ENCODE peak calls at places on chromosome 1, in four cellular contexts. X is H9, O is Caco-2, I is NCI-H460. F is an unnamed sample.

GRCh38 chr1:25694167-25694566 is 77.6 kb downstream of the MAN1C1 start:
- DNase-seq in O (no peak), X (peak), I (no peak), F (no peak)

GRCh38 chr1:117638141-117638540 is 32.3 kb downstream of the TENT5C start:
- DNase-seq in O (no peak), I (no peak), X (no peak), F (no peak)

GRCh38 chr1:109791495-109792040 is 27.8 kb upstream of the EPS8L3 start:
- DNase-seq in I (no peak), O (no peak), X (peak), F (no peak)

GRCh38 chr1:178337091-178337726 is 159.6 kb downstream of the CLEC20A start:
- DNase-seq in I (no peak), X (no peak), O (no peak), F (no peak)

GRCh38 chr1:89989791-89990190 is 5.1 kb upstream of the ZNF326 start:
- DNase-seq in O (peak), I (no peak), X (no peak), F (no peak)

GRCh38 chr1:13863701-13864100 is 163.7 kb downstream of the PRDM2 start:
- DNase-seq in I (no peak), X (no peak), O (no peak), F (no peak)

GRCh38 chr1:32122141-32122540 is 14.3 kb downstream of the KPNA6 start:
- DNase-seq in O (no peak), X (no peak), I (no peak), F (no peak)

GRCh38 chr1:94947453-94947852 is 20.5 kb upstream of the CNN3 start:
- DNase-seq in I (no peak), X (no peak), O (no peak), F (no peak)

GRCh38 chr1:88979749-88980116 is 12.7 kb downstream of the KYAT3 start:
- DNase-seq in X (no peak), I (no peak), O (no peak), F (no peak)

GRCh38 chr1:205500240-205501218 is 3.9 kb upstream of the CDK18 start:
- DNase-seq in O (no peak), X (no peak), I (no peak), F (no peak)

GRCh38 chr1:20521960-20522861 is 14.3 kb upstream of the MUL1 start:
- DNase-seq in O (peak), I (peak), X (peak), F (peak)

GRCh38 chr1:31764307-31765040 is at the start of gene ADGRB2:
- DNase-seq in X (peak), I (no peak), O (peak), F (no peak)

GRCh38 chr1:192844360-192844759 is 35.5 kb downstream of the RGS2 start:
- DNase-seq in I (no peak), O (no peak), X (no peak), F (no peak)

GRCh38 chr1:203638914-203639313 is 12.3 kb downstream of the ATP2B4 start:
- DNase-seq in I (no peak), X (no peak), O (no peak), F (no peak)

GRCh38 chr1:39990428-39990827 is 35.5 kb downstream of the MFSD2A start:
- DNase-seq in I (no peak), O (no peak), X (no peak), F (no peak)

GRCh38 chr1:1371354-1371740 is 3.7 kb downstream of the AURKAIP1 start:
- DNase-seq in I (no peak), O (no peak), X (no peak), F (no peak)

GRCh38 chr1:24909388-24909898 is 20.6 kb downstream of the RUNX3 start:
- DNase-seq in X (peak), O (peak), I (peak), F (no peak)

GRCh38 chr1:147626304-147626703 is 44.0 kb downstream of the ACP6 start:
- DNase-seq in I (no peak), X (no peak), O (no peak), F (no peak)

GRCh38 chr1:38500891-38501290 is 358.7 kb downstream of the RRAGC start:
- DNase-seq in O (no peak), I (no peak), X (no peak), F (no peak)

GRCh38 chr1:240092301-240093119 is 827 bp downstream of the FMN2 start:
- DNase-seq in I (peak), X (peak), O (peak), F (no peak)

GRCh38 chr1:111812306-111812705 is 56.6 kb downstream of the DDX20 start:
- DNase-seq in O (no peak), X (no peak), I (no peak), F (no peak)

GRCh38 chr1:1093610-1093943 is 19.5 kb upstream of the RNF223 start:
- DNase-seq in O (no peak), X (no peak), I (no peak), F (no peak)

GRCh38 chr1:167541013-167541412 is 12.5 kb downstream of the CREG1 start:
- DNase-seq in X (no peak), O (no peak), I (no peak), F (no peak)

GRCh38 chr1:78340006-78340405 is 150.8 kb upstream of the PTGFR start:
- DNase-seq in I (no peak), O (no peak), X (no peak), F (peak)

GRCh38 chr1:186327331-186327730 is 47.7 kb downstream of the TPR start:
- DNase-seq in X (no peak), I (no peak), O (no peak), F (no peak)

GRCh38 chr1:46401964-46402626 is 8.0 kb downstream of the FAAH start:
- DNase-seq in O (peak), I (no peak), X (peak), F (no peak)

GRCh38 chr1:108531429-108531828 is 28.5 kb upstream of the EEIG2 start:
- DNase-seq in X (no peak), O (no peak), I (no peak), F (no peak)

GRCh38 chr1:29647581-29647980 is 411.3 kb downstream of the PTPRU start:
- DNase-seq in O (no peak), I (no peak), X (no peak), F (no peak)

GRCh38 chr1:84997667-84998600 is 1.0 kb upstream of the MCOLN2 start:
- DNase-seq in X (peak), O (peak), I (no peak), F (peak)